ENCODE peak calls at places on chromosomes 7 and 10, in nine cellular contexts. One of them, this sample, is unnamed.

GRCh38 chr7:65459438-65459837 is 85.8 kb downstream of the ZNF92 start:
- DNase-seq in kidney: no peak
- DNase-seq in A549: no peak
- DNase-seq in CD8-positive, alpha-beta T cell: no peak
- DNase-seq in right lobe of liver: no peak
- DNase-seq in colonic mucosa: no peak
- DNase-seq in PC-3: no peak
- DNase-seq in HCT116: no peak
- DNase-seq in GM23338: no peak
- DNase-seq in this sample: no peak

GRCh38 chr7:1458676-1459511 is at the start of gene MICALL2:
- DNase-seq in kidney: peak
- DNase-seq in A549: peak
- DNase-seq in CD8-positive, alpha-beta T cell: no peak
- DNase-seq in right lobe of liver: peak
- DNase-seq in colonic mucosa: peak
- DNase-seq in PC-3: peak
- DNase-seq in HCT116: peak
- DNase-seq in GM23338: no peak
- DNase-seq in this sample: peak

GRCh38 chr10:74400186-74400585 is 249.2 kb downstream of the ADK start:
- DNase-seq in kidney: no peak
- DNase-seq in A549: no peak
- DNase-seq in CD8-positive, alpha-beta T cell: no peak
- DNase-seq in right lobe of liver: no peak
- DNase-seq in colonic mucosa: no peak
- DNase-seq in PC-3: no peak
- DNase-seq in HCT116: no peak
- DNase-seq in GM23338: no peak
- DNase-seq in this sample: no peak

GRCh38 chr10:52883996-52884871 is 111.7 kb upstream of the MBL2 start:
- DNase-seq in kidney: no peak
- DNase-seq in A549: peak
- DNase-seq in CD8-positive, alpha-beta T cell: no peak
- DNase-seq in right lobe of liver: no peak
- DNase-seq in colonic mucosa: peak
- DNase-seq in PC-3: peak
- DNase-seq in HCT116: peak
- DNase-seq in GM23338: peak
- DNase-seq in this sample: no peak

GRCh38 chr10:43204943-43205671 is 61.8 kb downstream of the RASGEF1A start:
- DNase-seq in kidney: peak
- DNase-seq in A549: peak
- DNase-seq in CD8-positive, alpha-beta T cell: peak
- DNase-seq in right lobe of liver: peak
- DNase-seq in colonic mucosa: peak
- DNase-seq in PC-3: peak
- DNase-seq in HCT116: peak
- DNase-seq in GM23338: peak
- DNase-seq in this sample: no peak

GRCh38 chr7:103632972-103633371 is 187.0 kb upstream of the SLC26A5 start:
- DNase-seq in kidney: no peak
- DNase-seq in A549: no peak
- DNase-seq in CD8-positive, alpha-beta T cell: no peak
- DNase-seq in right lobe of liver: no peak
- DNase-seq in colonic mucosa: no peak
- DNase-seq in PC-3: peak
- DNase-seq in HCT116: no peak
- DNase-seq in GM23338: no peak
- DNase-seq in this sample: no peak

GRCh38 chr7:143518941-143519340 is 41.3 kb downstream of the TAS2R41 start:
- DNase-seq in kidney: no peak
- DNase-seq in A549: no peak
- DNase-seq in CD8-positive, alpha-beta T cell: no peak
- DNase-seq in right lobe of liver: no peak
- DNase-seq in colonic mucosa: no peak
- DNase-seq in PC-3: no peak
- DNase-seq in HCT116: no peak
- DNase-seq in GM23338: no peak
- DNase-seq in this sample: no peak

GRCh38 chr10:118264838-118265470 is 77.2 kb downstream of the FAM204A start:
- DNase-seq in kidney: no peak
- DNase-seq in A549: no peak
- DNase-seq in CD8-positive, alpha-beta T cell: no peak
- DNase-seq in right lobe of liver: no peak
- DNase-seq in colonic mucosa: no peak
- DNase-seq in PC-3: no peak
- DNase-seq in HCT116: no peak
- DNase-seq in GM23338: peak
- DNase-seq in this sample: no peak

GRCh38 chr7:6344278-6344677 is 71.9 kb upstream of the CYTH3 start:
- DNase-seq in kidney: no peak
- DNase-seq in A549: no peak
- DNase-seq in CD8-positive, alpha-beta T cell: no peak
- DNase-seq in right lobe of liver: no peak
- DNase-seq in colonic mucosa: no peak
- DNase-seq in PC-3: no peak
- DNase-seq in HCT116: no peak
- DNase-seq in GM23338: no peak
- DNase-seq in this sample: no peak

GRCh38 chr10:53153831-53154230 is 381.2 kb upstream of the MBL2 start:
- DNase-seq in kidney: no peak
- DNase-seq in A549: no peak
- DNase-seq in CD8-positive, alpha-beta T cell: no peak
- DNase-seq in right lobe of liver: no peak
- DNase-seq in colonic mucosa: no peak
- DNase-seq in PC-3: peak
- DNase-seq in HCT116: no peak
- DNase-seq in GM23338: no peak
- DNase-seq in this sample: no peak

GRCh38 chr10:46229144-46229563 is 57.6 kb upstream of the ANTXRL start:
- DNase-seq in kidney: no peak
- DNase-seq in A549: peak
- DNase-seq in CD8-positive, alpha-beta T cell: peak
- DNase-seq in right lobe of liver: no peak
- DNase-seq in colonic mucosa: peak
- DNase-seq in PC-3: no peak
- DNase-seq in HCT116: no peak
- DNase-seq in GM23338: peak
- DNase-seq in this sample: peak

GRCh38 chr7:139541600-139542307 is 18.3 kb downstream of the CLEC2L start:
- DNase-seq in kidney: no peak
- DNase-seq in A549: no peak
- DNase-seq in CD8-positive, alpha-beta T cell: no peak
- DNase-seq in right lobe of liver: no peak
- DNase-seq in colonic mucosa: no peak
- DNase-seq in PC-3: no peak
- DNase-seq in HCT116: no peak
- DNase-seq in GM23338: peak
- DNase-seq in this sample: no peak
- TF ChIP-seq CTCF in kidney: no peak
- TF ChIP-seq CTCF in A549: no peak
- TF ChIP-seq CTCF in CD8-positive, alpha-beta T cell: no peak
- TF ChIP-seq CTCF in right lobe of liver: no peak
- TF ChIP-seq CTCF in colonic mucosa: no peak
- TF ChIP-seq CTCF in PC-3: no peak
- TF ChIP-seq CTCF in HCT116: no peak
- TF ChIP-seq CTCF in GM23338: no peak
- TF ChIP-seq CTCF in this sample: no peak

GRCh38 chr10:89330537-89330936 is 2.7 kb downstream of the IFIT3 start:
- DNase-seq in kidney: no peak
- DNase-seq in A549: no peak
- DNase-seq in CD8-positive, alpha-beta T cell: no peak
- DNase-seq in right lobe of liver: no peak
- DNase-seq in colonic mucosa: no peak
- DNase-seq in PC-3: no peak
- DNase-seq in HCT116: no peak
- DNase-seq in GM23338: no peak
- DNase-seq in this sample: no peak

GRCh38 chr10:89337493-89337892 is 9.7 kb downstream of the IFIT3 start:
- DNase-seq in kidney: no peak
- DNase-seq in A549: peak
- DNase-seq in CD8-positive, alpha-beta T cell: no peak
- DNase-seq in right lobe of liver: no peak
- DNase-seq in colonic mucosa: no peak
- DNase-seq in PC-3: no peak
- DNase-seq in HCT116: peak
- DNase-seq in GM23338: no peak
- DNase-seq in this sample: no peak

GRCh38 chr10:89332092-89332633 is 4.4 kb downstream of the IFIT3 start:
- DNase-seq in kidney: no peak
- DNase-seq in A549: no peak
- DNase-seq in CD8-positive, alpha-beta T cell: no peak
- DNase-seq in right lobe of liver: no peak
- DNase-seq in colonic mucosa: peak
- DNase-seq in PC-3: no peak
- DNase-seq in HCT116: no peak
- DNase-seq in GM23338: no peak
- DNase-seq in this sample: no peak

GRCh38 chr10:89327803-89328441 is at the start of gene IFIT3:
- DNase-seq in kidney: no peak
- DNase-seq in A549: peak
- DNase-seq in CD8-positive, alpha-beta T cell: no peak
- DNase-seq in right lobe of liver: peak
- DNase-seq in colonic mucosa: peak
- DNase-seq in PC-3: peak
- DNase-seq in HCT116: peak
- DNase-seq in GM23338: no peak
- DNase-seq in this sample: no peak

GRCh38 chr10:89332718-89333281 is 5.0 kb downstream of the IFIT3 start:
- DNase-seq in kidney: no peak
- DNase-seq in A549: no peak
- DNase-seq in CD8-positive, alpha-beta T cell: no peak
- DNase-seq in right lobe of liver: no peak
- DNase-seq in colonic mucosa: no peak
- DNase-seq in PC-3: no peak
- DNase-seq in HCT116: no peak
- DNase-seq in GM23338: no peak
- DNase-seq in this sample: no peak
- H3K27ac ChIP-seq in kidney: peak
- H3K27ac ChIP-seq in A549: no peak
- H3K27ac ChIP-seq in CD8-positive, alpha-beta T cell: peak
- H3K27ac ChIP-seq in right lobe of liver: peak
- H3K27ac ChIP-seq in colonic mucosa: peak
- H3K27ac ChIP-seq in PC-3: no peak
- H3K27ac ChIP-seq in HCT116: no peak
- H3K27ac ChIP-seq in GM23338: peak
- H3K27ac ChIP-seq in this sample: peak

DNA sequence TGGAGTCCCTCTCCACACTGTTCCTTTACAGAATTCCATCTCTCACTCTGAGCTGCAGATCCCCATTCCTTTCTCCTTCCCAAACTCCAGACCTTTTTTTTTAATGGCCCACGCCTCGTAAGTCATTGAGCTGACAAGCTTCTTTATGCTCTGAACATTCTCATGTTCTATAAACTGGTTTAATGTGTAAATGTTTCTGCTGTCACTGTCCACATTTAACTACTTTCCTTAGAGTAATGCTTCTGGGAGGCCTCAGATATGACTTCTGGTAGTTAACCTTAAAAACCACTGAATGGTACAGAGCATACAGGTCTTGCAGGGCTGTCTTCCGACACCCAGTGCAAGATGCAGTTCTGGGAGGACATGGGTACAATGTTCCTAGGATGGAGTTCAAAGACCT is 71.1 kb upstream of the CAMK2B start:
- DNase-seq in kidney: no peak
- DNase-seq in A549: no peak
- DNase-seq in CD8-positive, alpha-beta T cell: no peak
- DNase-seq in right lobe of liver: no peak
- DNase-seq in colonic mucosa: no peak
- DNase-seq in PC-3: no peak
- DNase-seq in HCT116: no peak
- DNase-seq in GM23338: no peak
- DNase-seq in this sample: no peak
- H3K4me3 ChIP-seq in kidney: no peak
- H3K4me3 ChIP-seq in A549: no peak
- H3K4me3 ChIP-seq in CD8-positive, alpha-beta T cell: no peak
- H3K4me3 ChIP-seq in right lobe of liver: no peak
- H3K4me3 ChIP-seq in colonic mucosa: no peak
- H3K4me3 ChIP-seq in PC-3: no peak
- H3K4me3 ChIP-seq in HCT116: no peak
- H3K4me3 ChIP-seq in GM23338: no peak
- H3K4me3 ChIP-seq in this sample: no peak

DNA sequence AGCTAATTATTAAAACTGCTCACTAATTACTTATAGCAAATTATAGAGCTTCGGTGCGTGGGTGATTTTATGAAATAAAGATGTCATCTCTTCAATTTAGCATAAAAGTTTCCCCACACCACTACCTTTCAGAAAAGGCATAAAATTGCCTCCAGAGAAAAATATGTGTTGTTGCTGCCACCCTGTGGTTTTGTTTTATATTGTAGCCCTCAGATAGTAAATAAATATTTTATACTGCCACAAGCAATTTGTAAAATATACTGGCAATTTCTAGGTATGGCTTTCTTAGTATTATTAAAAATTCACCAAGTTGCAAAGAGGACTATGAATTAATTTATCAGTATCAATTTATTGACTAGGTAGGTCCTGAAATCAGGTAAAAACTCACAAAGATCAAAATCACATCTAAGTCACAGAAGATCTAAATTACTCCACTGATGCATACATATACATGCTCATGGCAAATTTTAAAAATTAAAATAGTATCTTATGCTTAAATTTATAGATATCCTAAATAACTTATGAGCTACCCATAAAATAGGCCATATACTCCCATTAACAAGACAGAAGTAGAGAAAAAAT is 26.5 kb downstream of the ASNS start:
- DNase-seq in kidney: no peak
- DNase-seq in A549: peak
- DNase-seq in CD8-positive, alpha-beta T cell: no peak
- DNase-seq in right lobe of liver: no peak
- DNase-seq in colonic mucosa: no peak
- DNase-seq in PC-3: peak
- DNase-seq in HCT116: peak
- DNase-seq in GM23338: peak
- DNase-seq in this sample: no peak
- TF ChIP-seq CTCF in kidney: peak
- TF ChIP-seq CTCF in A549: peak
- TF ChIP-seq CTCF in CD8-positive, alpha-beta T cell: peak
- TF ChIP-seq CTCF in right lobe of liver: peak
- TF ChIP-seq CTCF in colonic mucosa: peak
- TF ChIP-seq CTCF in PC-3: peak
- TF ChIP-seq CTCF in HCT116: peak
- TF ChIP-seq CTCF in GM23338: peak
- TF ChIP-seq CTCF in this sample: no peak